ENCODE peak calls at places on chromosomes 11 and 22, in seven cellular contexts. One of them, this sample, is unnamed.

GRCh38 chr11:61972112-61972795 is 4.8 kb upstream of the FTH1 start:
- DNase-seq in right cardiac atrium: no peak
- DNase-seq in AG09309: no peak
- DNase-seq in mammary epithelial cell: no peak
- DNase-seq in heart right ventricle: no peak
- DNase-seq in cardiac muscle cell: no peak
- DNase-seq in upper lobe of right lung: peak
- DNase-seq in this sample: no peak

GRCh38 chr11:36213050-36213840 is 76.0 kb downstream of the COMMD9 start:
- DNase-seq in upper lobe of right lung: no peak
- DNase-seq in mammary epithelial cell: no peak
- DNase-seq in AG09309: no peak
- DNase-seq in heart right ventricle: no peak
- DNase-seq in cardiac muscle cell: no peak
- DNase-seq in right cardiac atrium: no peak
- DNase-seq in this sample: no peak

GRCh38 chr11:73576226-73576625 is 21.7 kb downstream of the FAM168A start:
- DNase-seq in upper lobe of right lung: no peak
- DNase-seq in cardiac muscle cell: no peak
- DNase-seq in right cardiac atrium: no peak
- DNase-seq in heart right ventricle: no peak
- DNase-seq in AG09309: no peak
- DNase-seq in mammary epithelial cell: no peak
- DNase-seq in this sample: no peak

GRCh38 chr22:42635531-42635930 is 4.9 kb downstream of the ATP5MGL start:
- DNase-seq in upper lobe of right lung: no peak
- DNase-seq in right cardiac atrium: peak
- DNase-seq in AG09309: peak
- DNase-seq in cardiac muscle cell: no peak
- DNase-seq in heart right ventricle: peak
- DNase-seq in mammary epithelial cell: peak
- DNase-seq in this sample: peak

GRCh38 chr11:5405173-5405572 is 16.7 kb upstream of the OR51Q1 start:
- DNase-seq in cardiac muscle cell: no peak
- DNase-seq in heart right ventricle: no peak
- DNase-seq in right cardiac atrium: no peak
- DNase-seq in AG09309: no peak
- DNase-seq in mammary epithelial cell: no peak
- DNase-seq in upper lobe of right lung: no peak
- DNase-seq in this sample: no peak

GRCh38 chr11:126430581-126431320 is 75.3 kb downstream of the ST3GAL4 start:
- DNase-seq in upper lobe of right lung: no peak
- DNase-seq in cardiac muscle cell: no peak
- DNase-seq in right cardiac atrium: no peak
- DNase-seq in AG09309: no peak
- DNase-seq in mammary epithelial cell: no peak
- DNase-seq in heart right ventricle: no peak
- DNase-seq in this sample: no peak

GRCh38 chr11:126782810-126783209 is 217.8 kb downstream of the KIRREL3 start:
- DNase-seq in AG09309: no peak
- DNase-seq in cardiac muscle cell: no peak
- DNase-seq in right cardiac atrium: no peak
- DNase-seq in upper lobe of right lung: no peak
- DNase-seq in mammary epithelial cell: no peak
- DNase-seq in heart right ventricle: no peak
- DNase-seq in this sample: no peak

GRCh38 chr22:17707526-17707925 is 66.7 kb downstream of the BID start:
- DNase-seq in right cardiac atrium: no peak
- DNase-seq in cardiac muscle cell: no peak
- DNase-seq in heart right ventricle: no peak
- DNase-seq in upper lobe of right lung: no peak
- DNase-seq in mammary epithelial cell: no peak
- DNase-seq in AG09309: no peak
- DNase-seq in this sample: no peak

GRCh38 chr11:111665779-111666178 is 63.5 kb downstream of the SIK2 start:
- DNase-seq in cardiac muscle cell: peak
- DNase-seq in upper lobe of right lung: no peak
- DNase-seq in AG09309: no peak
- DNase-seq in mammary epithelial cell: peak
- DNase-seq in right cardiac atrium: no peak
- DNase-seq in heart right ventricle: no peak
- DNase-seq in this sample: no peak

DNA sequence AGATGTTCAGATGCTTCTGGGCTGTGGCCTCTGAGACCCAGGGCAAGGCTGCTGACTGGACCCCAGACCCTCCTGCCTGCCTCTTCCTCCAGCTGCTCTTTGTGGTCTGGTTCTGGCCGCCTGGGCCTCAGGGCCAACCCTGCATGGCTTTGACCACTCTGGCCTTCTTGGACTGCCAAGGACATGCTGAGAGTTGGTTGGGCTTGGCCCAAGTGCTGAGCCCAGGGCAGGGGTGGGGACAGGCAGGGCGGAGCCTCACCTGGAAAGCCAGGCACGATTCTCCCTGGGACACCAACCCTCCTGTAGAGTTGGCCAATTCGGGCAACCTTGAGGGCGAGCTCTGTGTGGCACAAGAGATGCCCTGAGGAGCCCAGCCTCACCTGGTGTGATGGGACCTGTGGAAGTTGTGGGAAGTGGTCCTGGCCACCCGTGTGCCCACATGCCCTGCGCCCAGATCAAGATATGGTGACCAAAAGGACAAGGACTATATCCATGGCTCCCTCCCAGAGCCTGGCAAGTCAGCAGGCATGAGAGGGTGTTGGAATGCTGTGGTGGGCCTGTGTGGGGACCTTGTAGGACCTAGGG is 11.6 kb downstream of the TANGO2 start:
- DNase-seq in heart right ventricle: no peak
- DNase-seq in right cardiac atrium: no peak
- DNase-seq in upper lobe of right lung: no peak
- DNase-seq in AG09309: no peak
- DNase-seq in cardiac muscle cell: no peak
- DNase-seq in mammary epithelial cell: no peak
- DNase-seq in this sample: no peak
- H3K4me3 ChIP-seq in heart right ventricle: no peak
- H3K4me3 ChIP-seq in right cardiac atrium: no peak
- H3K4me3 ChIP-seq in upper lobe of right lung: no peak
- H3K4me3 ChIP-seq in AG09309: no peak
- H3K4me3 ChIP-seq in cardiac muscle cell: no peak
- H3K4me3 ChIP-seq in mammary epithelial cell: no peak
- H3K4me3 ChIP-seq in this sample: no peak

GRCh38 chr11:3853935-3854659 is 1.4 kb upstream of the STIM1 start:
- DNase-seq in heart right ventricle: no peak
- DNase-seq in AG09309: no peak
- DNase-seq in upper lobe of right lung: no peak
- DNase-seq in mammary epithelial cell: peak
- DNase-seq in right cardiac atrium: peak
- DNase-seq in cardiac muscle cell: no peak
- DNase-seq in this sample: no peak
- H3K4me3 ChIP-seq in heart right ventricle: peak
- H3K4me3 ChIP-seq in AG09309: no peak
- H3K4me3 ChIP-seq in upper lobe of right lung: peak
- H3K4me3 ChIP-seq in mammary epithelial cell: no peak
- H3K4me3 ChIP-seq in right cardiac atrium: no peak
- H3K4me3 ChIP-seq in cardiac muscle cell: no peak
- H3K4me3 ChIP-seq in this sample: peak

DNA sequence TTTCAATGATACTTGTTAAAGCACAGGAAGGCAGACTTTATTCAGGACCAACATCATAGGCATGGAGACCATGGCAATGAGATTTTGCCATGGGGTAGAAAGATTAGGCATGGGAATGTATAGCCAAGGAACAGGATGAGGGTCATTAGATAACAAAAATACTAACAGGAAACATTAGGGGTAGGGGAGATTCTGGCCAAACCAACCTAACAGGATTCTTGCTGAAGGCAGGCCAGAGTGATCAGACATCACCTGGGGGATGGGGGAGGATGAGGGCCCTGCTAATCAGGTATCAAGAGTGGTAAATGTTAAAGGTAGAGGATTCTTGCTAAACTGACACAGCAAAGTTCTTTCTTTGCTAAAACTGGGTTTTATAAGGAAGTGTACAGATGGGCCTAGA is 481.8 kb downstream of the ETS1 start:
- DNase-seq in AG09309: no peak
- DNase-seq in mammary epithelial cell: no peak
- DNase-seq in heart right ventricle: no peak
- DNase-seq in upper lobe of right lung: no peak
- DNase-seq in right cardiac atrium: no peak
- DNase-seq in cardiac muscle cell: no peak
- DNase-seq in this sample: no peak
- H3K4me3 ChIP-seq in AG09309: no peak
- H3K4me3 ChIP-seq in mammary epithelial cell: no peak
- H3K4me3 ChIP-seq in heart right ventricle: no peak
- H3K4me3 ChIP-seq in upper lobe of right lung: no peak
- H3K4me3 ChIP-seq in right cardiac atrium: no peak
- H3K4me3 ChIP-seq in cardiac muscle cell: no peak
- H3K4me3 ChIP-seq in this sample: no peak

DNA sequence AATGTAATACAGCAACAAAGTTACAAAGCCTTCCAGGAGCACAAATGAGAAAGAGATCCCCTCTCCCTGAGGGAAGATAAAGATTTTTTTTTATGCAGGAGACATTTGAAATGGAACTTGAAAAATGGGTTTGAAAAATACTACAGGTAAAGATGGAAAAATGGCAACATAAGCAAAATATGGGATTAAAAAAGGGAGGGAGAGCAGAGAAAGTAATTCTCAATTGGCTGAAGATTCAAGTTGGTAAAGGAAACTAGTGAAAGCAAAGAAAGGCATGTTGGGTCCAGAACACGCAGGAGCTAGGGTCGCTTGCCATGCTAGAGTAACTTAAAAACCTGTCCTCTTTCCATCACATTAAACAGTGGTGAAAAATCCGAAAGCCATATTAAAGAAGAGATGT is 1.5 kb downstream of the ZW10 start:
- DNase-seq in heart right ventricle: no peak
- DNase-seq in mammary epithelial cell: no peak
- DNase-seq in cardiac muscle cell: no peak
- DNase-seq in AG09309: no peak
- DNase-seq in upper lobe of right lung: no peak
- DNase-seq in right cardiac atrium: no peak
- DNase-seq in this sample: no peak
- H3K4me3 ChIP-seq in heart right ventricle: no peak
- H3K4me3 ChIP-seq in mammary epithelial cell: no peak
- H3K4me3 ChIP-seq in cardiac muscle cell: no peak
- H3K4me3 ChIP-seq in AG09309: no peak
- H3K4me3 ChIP-seq in upper lobe of right lung: peak
- H3K4me3 ChIP-seq in right cardiac atrium: peak
- H3K4me3 ChIP-seq in this sample: peak

GRCh38 chr11:57459112-57460016 is 964 bp upstream of the RTN4RL2 start:
- DNase-seq in upper lobe of right lung: no peak
- DNase-seq in heart right ventricle: peak
- DNase-seq in cardiac muscle cell: peak
- DNase-seq in mammary epithelial cell: no peak
- DNase-seq in AG09309: no peak
- DNase-seq in right cardiac atrium: peak
- DNase-seq in this sample: no peak
- H3K4me3 ChIP-seq in upper lobe of right lung: peak
- H3K4me3 ChIP-seq in heart right ventricle: peak
- H3K4me3 ChIP-seq in cardiac muscle cell: peak
- H3K4me3 ChIP-seq in mammary epithelial cell: peak
- H3K4me3 ChIP-seq in AG09309: peak
- H3K4me3 ChIP-seq in right cardiac atrium: peak
- H3K4me3 ChIP-seq in this sample: peak

GRCh38 chr11:1928891-1929541 is 9.5 kb downstream of the TNNT3 start:
- DNase-seq in cardiac muscle cell: no peak
- DNase-seq in mammary epithelial cell: no peak
- DNase-seq in upper lobe of right lung: peak
- DNase-seq in AG09309: no peak
- DNase-seq in right cardiac atrium: peak
- DNase-seq in heart right ventricle: no peak
- DNase-seq in this sample: no peak
- H3K4me3 ChIP-seq in cardiac muscle cell: no peak
- H3K4me3 ChIP-seq in mammary epithelial cell: no peak
- H3K4me3 ChIP-seq in upper lobe of right lung: no peak
- H3K4me3 ChIP-seq in AG09309: no peak
- H3K4me3 ChIP-seq in right cardiac atrium: no peak
- H3K4me3 ChIP-seq in heart right ventricle: no peak
- H3K4me3 ChIP-seq in this sample: no peak

GRCh38 chr22:19722175-19722914 is 994 bp upstream of the GP1BB start:
- DNase-seq in upper lobe of right lung: no peak
- DNase-seq in AG09309: no peak
- DNase-seq in cardiac muscle cell: peak
- DNase-seq in mammary epithelial cell: no peak
- DNase-seq in right cardiac atrium: peak
- DNase-seq in heart right ventricle: peak
- DNase-seq in this sample: no peak

GRCh38 chr22:19724927-19725661 is 1.8 kb downstream of the GP1BB start:
- DNase-seq in mammary epithelial cell: no peak
- DNase-seq in cardiac muscle cell: no peak
- DNase-seq in right cardiac atrium: no peak
- DNase-seq in heart right ventricle: no peak
- DNase-seq in AG09309: no peak
- DNase-seq in upper lobe of right lung: no peak
- DNase-seq in this sample: no peak

GRCh38 chr22:19722915-19723164 is 499 bp upstream of the GP1BB start:
- DNase-seq in AG09309: no peak
- DNase-seq in cardiac muscle cell: no peak
- DNase-seq in heart right ventricle: no peak
- DNase-seq in upper lobe of right lung: no peak
- DNase-seq in mammary epithelial cell: no peak
- DNase-seq in right cardiac atrium: no peak
- DNase-seq in this sample: no peak

GRCh38 chr22:19723165-19723989 is at the start of gene GP1BB:
- DNase-seq in cardiac muscle cell: peak
- DNase-seq in heart right ventricle: peak
- DNase-seq in upper lobe of right lung: no peak
- DNase-seq in mammary epithelial cell: no peak
- DNase-seq in AG09309: no peak
- DNase-seq in right cardiac atrium: peak
- DNase-seq in this sample: no peak

GRCh38 chr22:19723990-19724827 is 870 bp downstream of the GP1BB start:
- DNase-seq in right cardiac atrium: peak
- DNase-seq in upper lobe of right lung: no peak
- DNase-seq in AG09309: no peak
- DNase-seq in cardiac muscle cell: peak
- DNase-seq in heart right ventricle: peak
- DNase-seq in mammary epithelial cell: no peak
- DNase-seq in this sample: no peak
- H3K4me3 ChIP-seq in right cardiac atrium: no peak
- H3K4me3 ChIP-seq in upper lobe of right lung: no peak
- H3K4me3 ChIP-seq in AG09309: no peak
- H3K4me3 ChIP-seq in cardiac muscle cell: peak
- H3K4me3 ChIP-seq in heart right ventricle: peak
- H3K4me3 ChIP-seq in mammary epithelial cell: no peak
- H3K4me3 ChIP-seq in this sample: no peak